ENCODE peak calls at places on chromosomes 5 and 9, in nine cellular contexts. O, M, N, J, P, K, X, E and T are unnamed samples.

GRCh38 chr5:9282211-9282610 is 263.7 kb downstream of the SEMA5A start:
- DNase-seq in O (no peak), M (no peak), N (no peak), J (no peak), P (no peak), K (no peak), X (no peak), E (no peak), T (peak)

GRCh38 chr9:37410969-37411785 is 11.3 kb upstream of the GRHPR start:
- DNase-seq in O (no peak), M (no peak), N (no peak), J (no peak), P (peak), K (no peak), X (no peak), E (no peak), T (no peak)

GRCh38 chr5:64818245-64818644 is 49.5 kb downstream of the CWC27 start:
- DNase-seq in O (no peak), M (no peak), N (no peak), J (no peak), P (no peak), K (no peak), X (no peak), E (no peak), T (no peak)

GRCh38 chr9:133023117-133023890 is 7.5 kb upstream of the GTF3C5 start:
- DNase-seq in O (no peak), M (no peak), N (no peak), J (no peak), P (peak), K (no peak), X (peak), E (no peak), T (peak)

GRCh38 chr9:124322618-124323432 is 65.1 kb downstream of the NEK6 start:
- DNase-seq in O (peak), M (no peak), N (no peak), J (no peak), P (no peak), K (no peak), X (no peak), E (no peak), T (peak)

GRCh38 chr9:111914749-111915424 is 18.3 kb downstream of the UGCG start:
- DNase-seq in O (no peak), M (no peak), N (no peak), J (no peak), P (no peak), K (no peak), X (no peak), E (no peak), T (no peak)

GRCh38 chr5:9343146-9343850 is 202.6 kb downstream of the SEMA5A start:
- DNase-seq in O (no peak), M (no peak), N (no peak), J (no peak), P (no peak), K (no peak), X (no peak), E (no peak), T (no peak)

GRCh38 chr9:96674914-96675538 is 19.9 kb upstream of the PRXL2C start:
- DNase-seq in O (no peak), M (no peak), N (no peak), J (no peak), P (no peak), K (no peak), X (no peak), E (no peak), T (no peak)

GRCh38 chr9:136327313-136327971 is at the start of gene GPSM1:
- DNase-seq in O (peak), M (no peak), N (peak), J (no peak), P (no peak), K (no peak), X (no peak), E (peak), T (peak)

GRCh38 chr9:136340356-136341041 is 13.2 kb downstream of the GPSM1 start:
- DNase-seq in O (no peak), M (no peak), N (no peak), J (no peak), P (no peak), K (no peak), X (no peak), E (no peak), T (no peak)

DNA sequence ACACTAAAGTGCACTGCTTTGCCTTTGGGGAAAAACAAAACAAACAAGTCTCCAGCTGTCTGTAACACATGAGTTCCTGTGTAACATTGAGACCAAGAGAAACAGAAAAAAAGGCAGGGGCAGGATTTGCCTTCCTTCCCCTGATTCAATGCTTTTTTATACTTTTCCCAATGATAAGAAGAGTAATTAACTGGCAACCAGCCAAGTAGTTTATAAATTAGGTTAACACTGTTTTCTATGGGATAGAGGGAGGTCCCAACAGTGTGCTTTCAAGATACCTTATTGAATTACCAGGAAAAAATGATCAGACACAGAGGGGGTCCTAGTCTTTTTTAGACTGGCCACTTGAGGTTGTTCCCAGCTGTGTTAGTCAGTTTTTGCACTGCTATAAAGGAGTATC is 346.8 kb downstream of the TRIM36 start:
- DNase-seq in O (no peak), M (no peak), N (no peak), J (no peak), P (no peak), K (no peak), X (no peak), E (no peak), T (no peak)
- H3K27ac ChIP-seq in O (no peak), M (no peak), N (no peak), J (no peak), P (no peak), K (no peak), X (no peak), E (no peak), T (no peak)

GRCh38 chr9:125544988-125545651 is 161.9 kb downstream of the MAPKAP1 start:
- DNase-seq in O (no peak), M (peak), N (no peak), J (no peak), P (no peak), K (no peak), X (no peak), E (no peak), T (peak)
- H3K27ac ChIP-seq in O (no peak), M (peak), N (no peak), J (peak), P (no peak), K (peak), X (no peak), E (no peak), T (peak)

DNA sequence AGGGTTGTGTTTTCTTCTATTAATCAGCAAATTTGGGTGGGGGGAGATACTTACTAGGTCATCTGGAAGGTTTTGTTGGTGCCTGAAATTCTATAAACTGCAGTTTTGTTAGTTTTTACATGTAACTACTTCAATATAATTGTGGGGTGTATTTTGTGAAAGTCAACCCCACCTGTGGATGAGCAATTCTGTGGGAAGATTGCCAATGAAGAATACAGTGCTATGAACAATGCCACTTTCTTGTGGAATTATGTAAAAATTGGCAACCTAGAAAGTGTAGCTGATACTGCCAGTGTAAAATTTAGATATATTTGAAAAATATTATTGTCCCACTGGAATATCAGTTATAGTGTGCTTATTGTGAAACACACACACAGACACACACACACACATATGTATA is 80.7 kb downstream of the VCAN start:
- DNase-seq in O (no peak), M (no peak), N (no peak), J (no peak), P (no peak), K (no peak), X (no peak), E (no peak), T (no peak)
- H3K27ac ChIP-seq in O (no peak), M (no peak), N (no peak), J (no peak), P (no peak), K (peak), X (no peak), E (no peak), T (peak)

DNA sequence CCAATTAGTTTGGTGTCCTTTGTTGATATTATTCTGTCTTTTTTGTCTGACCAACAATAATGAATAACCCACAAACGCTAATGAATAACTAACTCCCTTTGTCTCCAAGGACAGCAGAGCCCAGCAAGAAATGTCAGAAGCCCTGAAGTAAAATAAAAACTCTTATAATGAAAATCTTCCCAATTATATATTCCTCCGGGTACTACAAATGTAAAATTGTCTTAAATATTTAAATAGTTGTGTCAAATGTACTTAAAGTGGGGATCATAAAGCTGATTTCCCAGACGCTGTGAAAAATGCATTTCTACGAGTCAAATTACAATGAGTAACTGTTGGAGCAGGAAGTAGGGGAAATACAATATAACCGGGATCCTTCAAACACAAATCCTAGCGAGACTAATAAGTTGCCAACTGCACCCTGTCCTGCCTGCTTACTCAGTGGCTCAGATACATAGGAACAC is 22.3 kb downstream of the GLIS3 start:
- DNase-seq in O (no peak), M (no peak), N (no peak), J (no peak), P (no peak), K (no peak), X (no peak), E (no peak), T (peak)
- H3K27ac ChIP-seq in O (no peak), M (no peak), N (no peak), J (no peak), P (no peak), K (no peak), X (no peak), E (no peak), T (peak)